ENCODE peak calls at places on chromosomes 3 and 15, in five cellular contexts. Z is adrenal gland, K is esophagus squamous epithelium, C is heart left ventricle, I is A549. M is an unnamed sample.

GRCh38 chr3:14405120-14405885 is 2.9 kb downstream of the SLC6A6 start:
- DNase-seq in K (no peak), Z (no peak), C (no peak), I (no peak), M (no peak)

GRCh38 chr3:42122261-42123011 is 31.3 kb downstream of the TRAK1 start:
- DNase-seq in C (no peak), I (no peak), K (no peak), Z (no peak), M (no peak)

GRCh38 chr3:46878796-46879436 is 1.4 kb downstream of the PTH1R start:
- DNase-seq in K (no peak), Z (no peak), I (no peak), C (no peak), M (no peak)

GRCh38 chr3:69930564-69930963 is 69.0 kb upstream of the SAMMSON start:
- DNase-seq in K (no peak), Z (no peak), I (no peak), C (no peak), M (no peak)

GRCh38 chr3:158395421-158395820 is 175.6 kb upstream of the MLF1 start:
- DNase-seq in I (no peak), C (no peak), Z (no peak), K (no peak), M (peak)

GRCh38 chr3:174329321-174329720 is 529.8 kb upstream of the NAALADL2 start:
- DNase-seq in Z (no peak), C (no peak), K (no peak), I (no peak), M (no peak)

GRCh38 chr3:151327571-151328198 is 1.7 kb downstream of the P2RY13 start:
- DNase-seq in K (no peak), Z (no peak), I (peak), C (no peak), M (no peak)

GRCh38 chr3:49804141-49805041 is 1.3 kb downstream of the INKA1 start:
- DNase-seq in K (no peak), C (peak), I (no peak), Z (no peak), M (no peak)

GRCh38 chr3:77254967-77255831 is 215.3 kb downstream of the ROBO2 start:
- DNase-seq in I (peak), Z (peak), C (no peak), K (no peak), M (peak)

GRCh38 chr15:72947709-72948108 is 104.6 kb upstream of the NEO1 start:
- DNase-seq in C (no peak), I (no peak), Z (no peak), K (no peak), M (no peak)

GRCh38 chr3:9870978-9871377 is 9.1 kb downstream of the CIDEC start:
- DNase-seq in I (no peak), K (no peak), Z (no peak), C (no peak), M (no peak)

GRCh38 chr15:94411279-94411678 is 179.9 kb downstream of the MCTP2 start:
- DNase-seq in I (no peak), Z (no peak), C (no peak), K (no peak), M (no peak)

GRCh38 chr3:100540791-100541334 is 48.4 kb downstream of the TMEM45A start:
- DNase-seq in I (no peak), Z (no peak), C (no peak), K (no peak), M (no peak)

GRCh38 chr3:152097120-152097519 is 171.6 kb upstream of the MBNL1 start:
- DNase-seq in K (no peak), C (no peak), I (no peak), Z (no peak), M (no peak)

GRCh38 chr3:79204351-79204750 is 563.4 kb downstream of the ROBO1 start:
- DNase-seq in Z (no peak), C (no peak), K (no peak), I (no peak), M (no peak)

GRCh38 chr15:64197425-64197824 is 34.6 kb upstream of the PPIB start:
- DNase-seq in K (no peak), C (no peak), Z (no peak), I (no peak), M (no peak)

GRCh38 chr3:190718691-190719090 is 143.8 kb downstream of the GMNC start:
- DNase-seq in I (no peak), K (no peak), Z (no peak), C (no peak), M (no peak)

GRCh38 chr15:29968099-29968892 is 114.5 kb upstream of the GOLGA8J start:
- DNase-seq in I (peak), C (no peak), Z (no peak), K (no peak), M (no peak)

GRCh38 chr15:101008158-101009139 is 89.3 kb downstream of the LRRK1 start:
- DNase-seq in C (peak), Z (peak), K (peak), I (peak), M (peak)

GRCh38 chr15:101009176-101009575 is 90.0 kb downstream of the LRRK1 start:
- DNase-seq in C (no peak), K (no peak), I (no peak), Z (peak), M (no peak)

GRCh38 chr15:101004986-101005747 is 86.0 kb downstream of the LRRK1 start:
- DNase-seq in K (no peak), C (peak), I (no peak), Z (peak), M (no peak)

GRCh38 chr15:101004500-101004899 is 85.3 kb downstream of the LRRK1 start:
- DNase-seq in C (peak), K (no peak), I (no peak), Z (peak), M (no peak)

GRCh38 chr15:101006931-101007687 is 88.0 kb downstream of the LRRK1 start:
- DNase-seq in C (peak), Z (peak), K (no peak), I (peak), M (peak)
- TF ChIP-seq POLR2A in C (no peak), Z (no peak), K (no peak), I (no peak), M (no peak)

GRCh38 chr3:194266658-194267005 is 84.5 kb downstream of the CPN2 start:
- DNase-seq in C (no peak), Z (peak), I (no peak), K (no peak), M (no peak)

GRCh38 chr3:194265996-194266657 is 85.0 kb downstream of the CPN2 start:
- DNase-seq in K (no peak), Z (peak), I (no peak), C (no peak), M (no peak)

GRCh38 chr3:194267744-194268658 is 83.1 kb downstream of the CPN2 start:
- DNase-seq in Z (peak), I (no peak), C (peak), K (no peak), M (no peak)

GRCh38 chr3:194262345-194263305 is 88.5 kb downstream of the CPN2 start:
- DNase-seq in C (no peak), Z (peak), I (no peak), K (no peak), M (no peak)

GRCh38 chr3:194265505-194265892 is 85.6 kb downstream of the CPN2 start:
- DNase-seq in Z (peak), K (no peak), I (no peak), C (peak), M (no peak)
- TF ChIP-seq POLR2A in Z (no peak), K (no peak), I (no peak), C (no peak), M (no peak)

GRCh38 chr3:139132976-139133375 is 88.3 kb upstream of the PRR23C start:
- DNase-seq in K (no peak), C (no peak), I (no peak), Z (no peak), M (no peak)

GRCh38 chr3:139129892-139130291 is 85.2 kb upstream of the PRR23C start:
- DNase-seq in Z (no peak), K (no peak), I (no peak), C (no peak), M (no peak)

GRCh38 chr3:139130390-139131140 is 85.9 kb upstream of the PRR23C start:
- DNase-seq in C (no peak), Z (no peak), I (no peak), K (no peak), M (no peak)

GRCh38 chr3:139134678-139135372 is 90.1 kb upstream of the PRR23C start:
- DNase-seq in I (no peak), C (no peak), K (no peak), Z (no peak), M (peak)

DNA sequence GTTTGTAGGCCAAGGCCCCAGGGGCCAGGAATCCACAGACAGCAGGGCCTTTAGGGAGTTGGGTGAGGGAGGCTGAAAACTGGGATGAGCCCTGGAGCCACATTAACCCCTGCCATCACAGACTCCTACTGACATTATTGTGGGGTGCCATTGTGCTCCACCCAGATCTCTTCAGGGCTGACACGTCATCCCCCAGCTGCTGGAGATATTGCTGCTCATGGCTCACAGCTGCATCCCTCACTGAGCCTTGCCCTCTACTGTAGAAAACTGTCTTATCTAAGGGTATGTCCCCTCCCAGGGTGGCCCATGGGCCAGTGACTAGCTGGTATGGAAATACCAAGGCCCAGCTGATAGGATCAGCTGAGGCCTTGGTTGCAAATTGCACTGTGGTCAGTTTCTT is 87.3 kb upstream of the PRR23C start:
- DNase-seq in Z (no peak), C (no peak), K (no peak), I (no peak), M (no peak)
- TF ChIP-seq POLR2A in Z (no peak), C (no peak), K (no peak), I (no peak), M (no peak)

DNA sequence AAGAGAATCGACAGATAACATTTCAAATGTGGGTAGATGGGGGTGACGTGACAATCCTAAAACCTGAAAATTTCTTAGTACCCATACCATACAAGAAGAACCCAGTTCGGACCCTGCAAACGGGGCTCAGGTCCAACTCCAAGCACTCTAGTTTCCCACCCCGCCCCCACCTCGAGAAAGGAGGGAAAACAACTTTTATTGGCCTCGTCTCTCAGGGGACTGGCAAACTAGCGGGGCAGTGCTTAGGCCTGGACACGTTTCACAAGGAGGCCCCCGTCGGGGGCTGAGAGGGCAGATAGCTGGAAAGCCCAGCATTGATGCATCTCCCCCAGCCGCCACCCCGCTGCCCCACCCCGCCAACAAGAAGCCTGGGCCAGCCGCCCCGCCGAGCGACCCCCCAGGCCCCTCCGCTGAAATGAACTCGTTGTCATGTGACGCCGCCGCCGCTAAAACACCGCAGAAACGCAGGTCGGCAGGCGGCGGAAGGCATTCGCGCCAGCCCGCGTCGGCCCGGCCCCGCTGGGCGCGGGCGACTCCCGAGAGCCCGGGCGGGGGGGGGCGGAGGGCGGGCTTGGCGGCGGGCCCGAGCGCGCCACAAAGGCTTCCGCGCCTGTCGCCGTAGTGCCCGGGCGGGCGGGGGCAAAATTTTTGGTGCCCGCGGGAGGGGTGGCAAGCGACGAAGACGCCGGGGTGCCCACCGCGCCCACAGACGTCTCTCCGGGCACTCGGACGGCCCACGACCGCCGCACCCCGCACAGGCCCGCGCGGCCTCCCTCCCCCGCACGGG is 726 bp downstream of the STAG1 start:
- DNase-seq in C (peak), I (no peak), K (peak), Z (peak), M (peak)
- TF ChIP-seq POLR2A in C (no peak), I (no peak), K (no peak), Z (no peak), M (peak)

DNA sequence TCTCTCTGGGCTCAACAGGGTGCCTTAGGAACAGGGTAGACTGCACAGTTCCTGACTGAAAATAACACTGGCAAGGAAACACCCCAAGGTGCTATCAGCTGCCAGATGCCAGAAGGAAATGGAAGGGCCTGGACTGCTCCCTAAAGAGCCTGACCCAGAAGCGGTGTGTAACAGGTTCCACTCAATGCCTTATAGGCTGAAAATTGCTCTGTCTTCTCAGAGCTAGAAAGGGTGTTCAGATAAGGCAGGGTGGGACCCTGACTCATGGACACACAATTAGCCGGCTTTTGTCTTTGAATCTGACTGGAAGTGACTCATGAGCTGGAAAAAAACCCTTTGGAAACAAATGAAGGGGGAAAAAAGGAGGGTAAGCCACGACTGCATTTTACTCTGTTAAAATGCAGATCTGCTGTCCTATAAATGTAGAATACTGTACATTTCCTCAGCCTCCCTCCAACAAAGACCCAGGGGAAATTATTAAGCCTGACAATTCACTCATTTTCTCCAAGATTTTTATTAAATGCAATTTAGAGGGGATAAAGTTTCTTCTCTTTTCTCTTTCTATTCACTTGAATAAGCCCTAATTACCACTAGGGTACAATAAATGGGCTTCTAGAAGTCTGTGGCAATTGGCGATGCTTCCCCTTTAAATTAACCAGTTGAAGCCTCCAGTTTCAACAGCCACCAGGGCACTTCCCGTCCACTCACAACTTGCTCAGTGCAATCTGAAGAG is 160.2 kb upstream of the TBL1XR1 start:
- DNase-seq in Z (peak), I (peak), C (peak), K (no peak), M (peak)
- TF ChIP-seq POLR2A in Z (no peak), I (no peak), C (no peak), K (no peak), M (peak)

DNA sequence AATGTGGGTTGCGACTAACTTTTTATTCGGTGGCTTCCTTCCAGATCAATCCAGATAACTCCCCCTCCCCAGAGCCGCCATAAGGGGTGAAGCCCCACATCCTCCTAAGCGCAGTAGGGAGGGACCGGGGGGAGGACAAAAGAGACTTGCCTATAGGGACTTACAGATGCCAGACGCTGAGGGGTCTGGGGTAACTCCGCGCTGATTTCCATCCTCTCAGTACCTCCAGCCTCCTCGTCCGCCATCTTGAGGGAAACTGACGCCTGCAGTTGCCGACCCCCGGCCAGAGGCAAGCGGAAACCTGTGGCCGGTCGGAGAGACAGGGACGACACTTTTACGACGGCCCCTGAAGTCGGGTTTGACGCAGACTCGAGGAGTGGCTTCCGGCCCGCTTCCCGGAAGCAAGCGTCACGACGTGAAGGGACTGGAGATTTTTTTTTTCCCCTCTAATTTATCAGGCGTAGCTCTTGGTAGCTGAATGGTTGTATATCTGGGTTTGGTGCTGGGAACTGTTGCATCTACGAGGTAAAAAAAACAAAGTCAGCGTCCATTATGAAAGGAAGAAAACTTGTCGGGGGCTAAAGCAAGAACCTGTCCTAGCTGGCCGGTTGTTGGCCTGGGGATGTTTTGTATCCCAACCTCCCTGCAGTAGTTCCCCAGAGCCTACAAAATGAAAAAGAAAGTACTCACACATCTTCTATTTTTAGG is at the start of gene UBR1:
- DNase-seq in Z (peak), I (peak), C (peak), K (peak), M (peak)
- TF ChIP-seq POLR2A in Z (no peak), I (peak), C (peak), K (peak), M (peak)

GRCh38 chr3:129121792-129122696 is at the start of gene RAB43:
- DNase-seq in C (peak), Z (peak), I (peak), K (peak), M (peak)

GRCh38 chr3:129119365-129120100 is 2.1 kb downstream of the RAB43 start:
- DNase-seq in K (no peak), C (no peak), I (no peak), Z (peak), M (no peak)

GRCh38 chr3:129121016-129121791 is 400 bp downstream of the RAB43 start:
- DNase-seq in C (no peak), I (no peak), Z (peak), K (no peak), M (no peak)

GRCh38 chr3:129118745-129119144 is 2.9 kb downstream of the RAB43 start:
- DNase-seq in C (no peak), Z (no peak), K (no peak), I (no peak), M (no peak)

GRCh38 chr3:129120254-129121004 is 1.2 kb downstream of the RAB43 start:
- DNase-seq in Z (peak), K (peak), I (peak), C (peak), M (peak)
- TF ChIP-seq POLR2A in Z (peak), K (peak), I (no peak), C (peak), M (peak)

GRCh38 chr3:157147099-157147803 is 12.7 kb downstream of the CCNL1 start:
- DNase-seq in Z (no peak), I (no peak), C (no peak), K (no peak), M (no peak)

GRCh38 chr3:157149136-157149696 is 10.7 kb downstream of the CCNL1 start:
- DNase-seq in C (no peak), K (no peak), Z (no peak), I (no peak), M (no peak)

GRCh38 chr3:157146664-157147082 is 13.3 kb downstream of the CCNL1 start:
- DNase-seq in C (no peak), I (no peak), K (no peak), Z (no peak), M (no peak)

GRCh38 chr3:157145566-157145965 is 14.4 kb downstream of the CCNL1 start:
- DNase-seq in Z (no peak), I (no peak), C (no peak), K (no peak), M (no peak)

DNA sequence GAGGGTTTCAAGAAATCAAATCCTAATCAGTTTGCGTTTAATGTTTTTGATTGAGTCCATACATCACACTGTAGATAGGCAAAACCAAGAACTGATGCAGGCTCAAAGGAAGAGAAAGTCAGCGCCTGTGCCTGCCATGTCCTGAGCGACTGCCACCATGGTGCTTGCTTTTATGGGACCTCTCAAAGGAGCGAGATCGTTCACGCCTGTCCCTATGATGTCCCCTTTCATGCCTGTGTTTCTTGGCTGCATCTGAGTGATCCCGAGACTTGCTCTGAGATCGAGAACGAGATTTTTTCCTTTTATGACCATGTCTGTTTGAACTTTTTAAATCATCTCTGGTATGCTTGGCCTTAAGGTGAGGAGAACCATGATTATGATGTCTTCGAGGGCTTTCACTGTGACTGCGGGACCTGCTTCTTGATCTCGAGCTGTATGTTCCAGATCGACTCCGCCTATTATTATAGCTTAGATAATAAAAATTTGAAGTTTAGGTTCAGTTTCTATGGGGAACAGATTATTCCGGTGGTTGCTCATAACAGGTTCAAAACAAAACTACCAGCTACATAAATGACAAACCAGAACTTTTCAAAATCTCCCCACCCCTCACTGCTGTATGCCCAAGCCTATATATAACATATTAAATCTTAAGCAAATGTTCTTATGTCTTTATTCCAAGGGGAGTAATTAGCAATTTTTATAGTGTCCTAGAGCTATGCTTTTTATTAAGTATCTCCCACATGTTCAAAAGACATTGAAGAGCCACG is 11.6 kb downstream of the CCNL1 start:
- DNase-seq in K (no peak), I (no peak), C (no peak), Z (no peak), M (no peak)
- TF ChIP-seq POLR2A in K (no peak), I (no peak), C (no peak), Z (no peak), M (no peak)